ENCODE peak calls at places on chromosomes 5 and 9, in eight cellular contexts. One of them, this sample, is unnamed.

GRCh38 chr5:133847301-133847700 is 121.1 kb downstream of the C5orf15 start:
- DNase-seq in ascending aorta: peak
- DNase-seq in AG10803: no peak
- DNase-seq in left ventricle myocardium inferior: no peak
- DNase-seq in PC-3: no peak
- DNase-seq in AG09309: no peak
- DNase-seq in dorsolateral prefrontal cortex: no peak
- DNase-seq in mesothelial cell of epicardium: no peak
- DNase-seq in this sample: no peak

GRCh38 chr5:61414806-61415205 is 82.7 kb downstream of the ZSWIM6 start:
- DNase-seq in AG09309: no peak
- DNase-seq in ascending aorta: no peak
- DNase-seq in dorsolateral prefrontal cortex: no peak
- DNase-seq in PC-3: no peak
- DNase-seq in left ventricle myocardium inferior: no peak
- DNase-seq in AG10803: no peak
- DNase-seq in mesothelial cell of epicardium: no peak
- DNase-seq in this sample: no peak

GRCh38 chr9:116491219-116491618 is 195.9 kb upstream of the TRIM32 start:
- DNase-seq in PC-3: no peak
- DNase-seq in dorsolateral prefrontal cortex: no peak
- DNase-seq in mesothelial cell of epicardium: no peak
- DNase-seq in ascending aorta: no peak
- DNase-seq in left ventricle myocardium inferior: no peak
- DNase-seq in AG09309: no peak
- DNase-seq in AG10803: no peak
- DNase-seq in this sample: no peak

GRCh38 chr5:170097934-170098333 is 7.8 kb upstream of the FOXI1 start:
- DNase-seq in mesothelial cell of epicardium: no peak
- DNase-seq in left ventricle myocardium inferior: peak
- DNase-seq in ascending aorta: no peak
- DNase-seq in AG10803: no peak
- DNase-seq in AG09309: no peak
- DNase-seq in PC-3: no peak
- DNase-seq in dorsolateral prefrontal cortex: no peak
- DNase-seq in this sample: no peak

GRCh38 chr5:146836226-146836842 is 42.2 kb downstream of the PPP2R2B start:
- DNase-seq in PC-3: no peak
- DNase-seq in dorsolateral prefrontal cortex: no peak
- DNase-seq in AG09309: no peak
- DNase-seq in left ventricle myocardium inferior: no peak
- DNase-seq in mesothelial cell of epicardium: no peak
- DNase-seq in ascending aorta: no peak
- DNase-seq in AG10803: no peak
- DNase-seq in this sample: no peak

GRCh38 chr5:133110709-133111108 is 58.9 kb downstream of the HSPA4 start:
- DNase-seq in PC-3: no peak
- DNase-seq in mesothelial cell of epicardium: no peak
- DNase-seq in left ventricle myocardium inferior: no peak
- DNase-seq in ascending aorta: no peak
- DNase-seq in AG10803: no peak
- DNase-seq in AG09309: no peak
- DNase-seq in dorsolateral prefrontal cortex: no peak
- DNase-seq in this sample: no peak

GRCh38 chr9:34437006-34437925 is 21.1 kb downstream of the FAM219A start:
- DNase-seq in dorsolateral prefrontal cortex: peak
- DNase-seq in PC-3: peak
- DNase-seq in AG09309: peak
- DNase-seq in ascending aorta: no peak
- DNase-seq in mesothelial cell of epicardium: peak
- DNase-seq in left ventricle myocardium inferior: peak
- DNase-seq in AG10803: peak
- DNase-seq in this sample: peak

GRCh38 chr9:124257070-124257864 is 482 bp upstream of the NEK6 start:
- DNase-seq in AG10803: peak
- DNase-seq in dorsolateral prefrontal cortex: no peak
- DNase-seq in left ventricle myocardium inferior: no peak
- DNase-seq in mesothelial cell of epicardium: no peak
- DNase-seq in PC-3: peak
- DNase-seq in ascending aorta: no peak
- DNase-seq in AG09309: no peak
- DNase-seq in this sample: no peak

GRCh38 chr5:159965031-159965837 is 43.7 kb upstream of the TTC1 start:
- DNase-seq in AG10803: peak
- DNase-seq in ascending aorta: peak
- DNase-seq in AG09309: no peak
- DNase-seq in PC-3: peak
- DNase-seq in mesothelial cell of epicardium: peak
- DNase-seq in left ventricle myocardium inferior: peak
- DNase-seq in dorsolateral prefrontal cortex: peak
- DNase-seq in this sample: no peak

GRCh38 chr5:89330087-89330486 is 447.1 kb upstream of the MEF2C start:
- DNase-seq in AG10803: no peak
- DNase-seq in mesothelial cell of epicardium: no peak
- DNase-seq in ascending aorta: no peak
- DNase-seq in PC-3: peak
- DNase-seq in dorsolateral prefrontal cortex: no peak
- DNase-seq in left ventricle myocardium inferior: no peak
- DNase-seq in AG09309: no peak
- DNase-seq in this sample: no peak

GRCh38 chr9:136685216-136685615 is 2.0 kb downstream of the AGPAT2 start:
- DNase-seq in PC-3: no peak
- DNase-seq in mesothelial cell of epicardium: no peak
- DNase-seq in dorsolateral prefrontal cortex: no peak
- DNase-seq in AG10803: no peak
- DNase-seq in left ventricle myocardium inferior: no peak
- DNase-seq in ascending aorta: no peak
- DNase-seq in AG09309: no peak
- DNase-seq in this sample: no peak

GRCh38 chr9:70013598-70014196 is 30.0 kb upstream of the MAMDC2 start:
- DNase-seq in AG10803: peak
- DNase-seq in left ventricle myocardium inferior: no peak
- DNase-seq in PC-3: peak
- DNase-seq in mesothelial cell of epicardium: no peak
- DNase-seq in dorsolateral prefrontal cortex: no peak
- DNase-seq in AG09309: no peak
- DNase-seq in ascending aorta: no peak
- DNase-seq in this sample: no peak

GRCh38 chr9:35271637-35272036 is 109.8 kb downstream of the UNC13B start:
- DNase-seq in dorsolateral prefrontal cortex: no peak
- DNase-seq in ascending aorta: no peak
- DNase-seq in mesothelial cell of epicardium: no peak
- DNase-seq in PC-3: no peak
- DNase-seq in AG09309: no peak
- DNase-seq in left ventricle myocardium inferior: no peak
- DNase-seq in AG10803: no peak
- DNase-seq in this sample: no peak

GRCh38 chr5:77985247-77985646 is 209.1 kb upstream of the TBCA start:
- DNase-seq in AG09309: no peak
- DNase-seq in AG10803: no peak
- DNase-seq in dorsolateral prefrontal cortex: no peak
- DNase-seq in mesothelial cell of epicardium: no peak
- DNase-seq in ascending aorta: no peak
- DNase-seq in PC-3: no peak
- DNase-seq in left ventricle myocardium inferior: no peak
- DNase-seq in this sample: no peak

GRCh38 chr5:91925249-91925648 is 542.1 kb upstream of the ARRDC3 start:
- DNase-seq in left ventricle myocardium inferior: no peak
- DNase-seq in dorsolateral prefrontal cortex: no peak
- DNase-seq in AG09309: no peak
- DNase-seq in mesothelial cell of epicardium: no peak
- DNase-seq in AG10803: no peak
- DNase-seq in PC-3: no peak
- DNase-seq in ascending aorta: no peak
- DNase-seq in this sample: no peak

GRCh38 chr5:91927439-91927838 is 544.3 kb upstream of the ARRDC3 start:
- DNase-seq in mesothelial cell of epicardium: no peak
- DNase-seq in ascending aorta: no peak
- DNase-seq in PC-3: no peak
- DNase-seq in AG10803: no peak
- DNase-seq in dorsolateral prefrontal cortex: no peak
- DNase-seq in left ventricle myocardium inferior: no peak
- DNase-seq in AG09309: no peak
- DNase-seq in this sample: no peak

GRCh38 chr5:91928751-91929521 is 545.8 kb upstream of the ARRDC3 start:
- DNase-seq in left ventricle myocardium inferior: no peak
- DNase-seq in dorsolateral prefrontal cortex: no peak
- DNase-seq in PC-3: peak
- DNase-seq in AG09309: no peak
- DNase-seq in ascending aorta: no peak
- DNase-seq in mesothelial cell of epicardium: no peak
- DNase-seq in AG10803: peak
- DNase-seq in this sample: no peak
- TF ChIP-seq CTCF in left ventricle myocardium inferior: peak
- TF ChIP-seq CTCF in dorsolateral prefrontal cortex: peak
- TF ChIP-seq CTCF in PC-3: peak
- TF ChIP-seq CTCF in AG09309: peak
- TF ChIP-seq CTCF in ascending aorta: no peak
- TF ChIP-seq CTCF in mesothelial cell of epicardium: peak
- TF ChIP-seq CTCF in AG10803: peak
- TF ChIP-seq CTCF in this sample: no peak

DNA sequence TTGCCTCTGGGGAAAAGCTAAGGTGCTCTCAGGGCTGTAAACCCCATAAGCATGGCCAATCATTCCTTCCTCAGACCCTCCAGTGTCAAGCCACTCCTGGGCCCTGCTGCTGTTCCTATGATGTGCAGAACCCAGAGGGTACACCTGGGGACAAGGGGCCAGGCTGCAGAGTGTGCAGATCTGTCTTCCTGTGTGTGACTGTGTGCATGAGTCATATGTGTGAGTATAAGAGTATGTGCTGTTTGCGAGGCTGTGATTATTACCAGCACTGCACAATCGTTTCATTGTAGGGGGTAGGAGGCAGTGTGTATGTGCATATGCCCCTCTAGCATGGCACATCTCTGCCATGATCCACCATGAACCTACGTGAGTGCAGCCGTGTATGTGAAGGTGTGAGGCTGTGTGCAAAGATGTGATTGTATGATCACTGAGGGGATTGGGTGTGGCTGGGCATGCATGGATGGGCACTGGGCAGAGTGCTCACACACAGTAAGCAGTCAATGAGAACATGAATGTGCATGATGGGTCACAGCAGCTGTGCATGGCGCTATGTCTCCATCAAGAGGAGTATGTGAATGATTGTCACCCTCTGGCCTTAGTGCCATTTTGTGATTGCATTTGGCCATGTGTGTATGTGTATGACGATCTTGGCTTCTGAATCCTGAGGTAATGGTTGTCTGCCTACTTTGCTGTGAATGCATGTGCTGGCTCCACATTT is 2.4 kb upstream of the OR1K1 start:
- DNase-seq in left ventricle myocardium inferior: no peak
- DNase-seq in ascending aorta: no peak
- DNase-seq in mesothelial cell of epicardium: no peak
- DNase-seq in PC-3: peak
- DNase-seq in AG10803: no peak
- DNase-seq in dorsolateral prefrontal cortex: no peak
- DNase-seq in AG09309: no peak
- DNase-seq in this sample: no peak
- TF ChIP-seq CTCF in left ventricle myocardium inferior: no peak
- TF ChIP-seq CTCF in ascending aorta: no peak
- TF ChIP-seq CTCF in mesothelial cell of epicardium: no peak
- TF ChIP-seq CTCF in PC-3: no peak
- TF ChIP-seq CTCF in AG10803: no peak
- TF ChIP-seq CTCF in dorsolateral prefrontal cortex: no peak
- TF ChIP-seq CTCF in AG09309: no peak
- TF ChIP-seq CTCF in this sample: no peak

DNA sequence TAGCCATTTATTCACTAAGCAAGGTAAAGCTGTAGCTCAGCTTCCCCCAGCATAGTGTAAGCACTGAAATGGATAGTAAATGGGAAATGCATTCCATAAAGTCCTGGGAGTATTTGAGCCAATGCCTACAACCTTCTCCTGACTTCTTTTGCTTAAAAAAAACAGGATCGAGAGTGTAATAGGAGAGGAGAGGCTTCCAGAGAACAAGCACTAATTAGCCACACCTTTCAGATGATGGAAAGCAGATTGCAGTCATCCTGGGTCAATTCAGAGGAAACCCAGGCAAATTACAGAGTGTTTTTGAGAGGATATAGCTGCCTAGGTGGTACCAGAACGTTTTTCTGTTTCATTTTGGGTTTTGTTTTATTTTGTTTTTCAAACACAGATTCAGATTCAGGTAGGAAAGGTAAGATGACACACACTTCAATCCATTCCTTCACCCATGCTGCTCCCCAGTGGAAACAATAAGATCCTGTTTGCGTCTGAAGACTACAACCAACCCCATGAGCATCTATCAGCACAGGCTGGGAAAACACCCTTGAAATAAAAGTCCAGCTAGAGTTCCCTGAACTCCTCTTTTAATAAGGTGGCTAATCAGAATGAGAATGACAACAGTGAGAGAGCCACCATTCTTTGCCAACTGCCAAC is 95.6 kb downstream of the RFK start:
- DNase-seq in PC-3: no peak
- DNase-seq in AG09309: no peak
- DNase-seq in ascending aorta: no peak
- DNase-seq in dorsolateral prefrontal cortex: no peak
- DNase-seq in mesothelial cell of epicardium: no peak
- DNase-seq in left ventricle myocardium inferior: no peak
- DNase-seq in AG10803: peak
- DNase-seq in this sample: no peak
- TF ChIP-seq CTCF in PC-3: no peak
- TF ChIP-seq CTCF in AG09309: no peak
- TF ChIP-seq CTCF in ascending aorta: no peak
- TF ChIP-seq CTCF in dorsolateral prefrontal cortex: no peak
- TF ChIP-seq CTCF in mesothelial cell of epicardium: no peak
- TF ChIP-seq CTCF in left ventricle myocardium inferior: no peak
- TF ChIP-seq CTCF in AG10803: peak
- TF ChIP-seq CTCF in this sample: no peak

GRCh38 chr5:137201876-137202275 is 297.2 kb downstream of the SPOCK1 start:
- DNase-seq in PC-3: peak
- DNase-seq in ascending aorta: peak
- DNase-seq in AG10803: peak
- DNase-seq in left ventricle myocardium inferior: no peak
- DNase-seq in dorsolateral prefrontal cortex: no peak
- DNase-seq in mesothelial cell of epicardium: no peak
- DNase-seq in AG09309: peak
- DNase-seq in this sample: no peak
- TF ChIP-seq CTCF in PC-3: peak
- TF ChIP-seq CTCF in ascending aorta: peak
- TF ChIP-seq CTCF in AG10803: peak
- TF ChIP-seq CTCF in left ventricle myocardium inferior: no peak
- TF ChIP-seq CTCF in dorsolateral prefrontal cortex: no peak
- TF ChIP-seq CTCF in mesothelial cell of epicardium: no peak
- TF ChIP-seq CTCF in AG09309: peak
- TF ChIP-seq CTCF in this sample: no peak

GRCh38 chr9:29211681-29212589 is 1638.7 kb upstream of the C9orf72 start:
- DNase-seq in PC-3: no peak
- DNase-seq in ascending aorta: no peak
- DNase-seq in dorsolateral prefrontal cortex: peak
- DNase-seq in AG10803: peak
- DNase-seq in AG09309: no peak
- DNase-seq in mesothelial cell of epicardium: peak
- DNase-seq in left ventricle myocardium inferior: no peak
- DNase-seq in this sample: no peak
- TF ChIP-seq CTCF in PC-3: no peak
- TF ChIP-seq CTCF in ascending aorta: no peak
- TF ChIP-seq CTCF in dorsolateral prefrontal cortex: peak
- TF ChIP-seq CTCF in AG10803: peak
- TF ChIP-seq CTCF in AG09309: peak
- TF ChIP-seq CTCF in mesothelial cell of epicardium: peak
- TF ChIP-seq CTCF in left ventricle myocardium inferior: peak
- TF ChIP-seq CTCF in this sample: no peak

This sample was measured in omental fat pad.